ENCODE peak calls at places on chromosomes 6 and 20, in six cellular contexts. F is NCI-H1417; H is endodermal cell; G is T47D; Z is HTR-8/SVneo; M is CD4-positive, alpha-beta T cell. N is an unnamed sample.

GRCh38 chr6:138371720-138372119 is 6.0 kb upstream of the SMIM28 start:
- DNase-seq in F (no peak), H (no peak), G (no peak), Z (peak), M (no peak), N (no peak)

GRCh38 chr6:34115396-34116314 is 30.2 kb downstream of the GRM4 start:
- DNase-seq in F (no peak), H (peak), G (peak), Z (peak), M (peak), N (no peak)

GRCh38 chr6:20215310-20215709 is 3.0 kb upstream of the MBOAT1 start:
- DNase-seq in F (no peak), H (no peak), G (no peak), Z (no peak), M (no peak), N (no peak)

GRCh38 chr6:108588586-108588985 is 27.9 kb downstream of the FOXO3 start:
- DNase-seq in F (no peak), H (peak), G (no peak), Z (no peak), M (no peak), N (no peak)

GRCh38 chr20:32966881-32967781 is 37.1 kb downstream of the SUN5 start:
- DNase-seq in F (no peak), H (peak), G (no peak), Z (no peak), M (peak), N (no peak)

GRCh38 chr20:42193119-42193518 is 574.9 kb upstream of the CHD6 start:
- DNase-seq in F (no peak), H (no peak), G (no peak), Z (no peak), M (no peak), N (no peak)

GRCh38 chr6:97067045-97067444 is 142.5 kb downstream of the KLHL32 start:
- DNase-seq in F (peak), H (peak), G (no peak), Z (no peak), M (no peak), N (no peak)

GRCh38 chr20:21609221-21609620 is 95.4 kb upstream of the NKX2-2 start:
- DNase-seq in F (no peak), H (no peak), G (peak), Z (no peak), M (no peak), N (no peak)

GRCh38 chr6:32462609-32463008 is 22.9 kb downstream of the HLA-DRA start:
- DNase-seq in F (no peak), H (no peak), G (peak), Z (no peak), M (no peak), N (no peak)

GRCh38 chr6:159693894-159694545 is 979 bp upstream of the SOD2 start:
- DNase-seq in F (peak), H (peak), G (no peak), Z (peak), M (peak), N (peak)

GRCh38 chr20:35643045-35643444 is 21.7 kb downstream of the CPNE1 start:
- DNase-seq in F (no peak), H (no peak), G (no peak), Z (no peak), M (no peak), N (no peak)

GRCh38 chr20:63059684-63060056 is 52.9 kb upstream of the BHLHE23 start:
- DNase-seq in F (no peak), H (peak), G (no peak), Z (no peak), M (no peak), N (no peak)

GRCh38 chr20:52025938-52026337 is 165.6 kb downstream of the ZFP64 start:
- DNase-seq in F (no peak), H (no peak), G (no peak), Z (no peak), M (no peak), N (no peak)

N was measured in prostate gland.